ENCODE peak calls at places on chromosomes 5 and 9, in four cellular contexts. A, L, B and V are unnamed samples. For H3K4me1 and H3K9me3, the result is how much of the 10 kb centered on the place peaks cover.

GRCh38 chr5:3266861-3267260 is 328.8 kb upstream of the IRX1 start:
- DNase-seq in B (no peak), A (no peak), L (no peak), V (no peak)

GRCh38 chr9:137298401-137298982 is 3.6 kb downstream of the NRARP start:
- DNase-seq in B (no peak), A (no peak), L (no peak), V (no peak)

GRCh38 chr5:68182534-68182933 is 33.0 kb upstream of the PIK3R1 start:
- DNase-seq in A (no peak), L (no peak), B (no peak), V (no peak)

GRCh38 chr5:41925555-41925946 is 470 bp downstream of the FBXO4 start:
- DNase-seq in B (no peak), L (peak), A (peak), V (peak)

GRCh38 chr5:108074626-108075025 is 307.3 kb downstream of the FBXL17 start:
- DNase-seq in L (no peak), B (no peak), A (peak), V (no peak)

GRCh38 chr5:179427676-179428056 is 82.4 kb upstream of the ADAMTS2 start:
- DNase-seq in B (no peak), L (no peak), A (no peak), V (no peak)

GRCh38 chr5:174464504-174465165 is 259.7 kb upstream of the MSX2 start:
- DNase-seq in B (no peak), A (no peak), L (no peak), V (no peak)

GRCh38 chr5:79486116-79486515 is 27.8 kb downstream of the HOMER1 start:
- DNase-seq in L (no peak), B (no peak), A (no peak), V (no peak)

GRCh38 chr5:179867079-179867465 is 8.5 kb upstream of the MRNIP start:
- DNase-seq in B (no peak), A (no peak), L (no peak), V (no peak)

GRCh38 chr5:100838048-100838473 is 65.0 kb downstream of the ST8SIA4 start:
- DNase-seq in B (no peak), L (no peak), A (no peak), V (no peak)

GRCh38 chr9:16964228-16964627 is 93.8 kb upstream of the BNC2 start:
- DNase-seq in A (no peak), L (no peak), B (no peak), V (no peak)

GRCh38 chr5:150117945-150118560 is 31.7 kb upstream of the CSF1R start:
- DNase-seq in L (no peak), A (no peak), B (no peak), V (no peak)

GRCh38 chr5:44001675-44002380 is 387.4 kb downstream of the FGF10 start:
- DNase-seq in L (no peak), A (peak), B (no peak), V (no peak)
- TF ChIP-seq CHD4 in L (no peak), A (no peak), B (no peak), V (no peak)

GRCh38 chr5:32360906-32361305 is 48.2 kb upstream of the MTMR12 start:
- DNase-seq in L (no peak), B (no peak), A (no peak), V (no peak)
- H3K4me1 ChIP-seq in L (under half), B (under half), A (under half), V (under half)

GRCh38 chr9:101408374-101409078 is 9.9 kb downstream of the ZNF189 start:
- DNase-seq in L (no peak), B (no peak), A (no peak), V (no peak)
- H3K9me3 ChIP-seq in L (half or more), B (under half), A (under half), V (half or more)

GRCh38 chr5:59746261-59746765 is 147.2 kb downstream of the PDE4D start:
- DNase-seq in A (no peak), L (no peak), B (no peak), V (peak)

GRCh38 chr5:59745422-59745863 is 148.1 kb downstream of the PDE4D start:
- DNase-seq in L (no peak), B (no peak), A (no peak), V (peak)

GRCh38 chr5:59741599-59741998 is 151.9 kb downstream of the PDE4D start:
- DNase-seq in B (no peak), L (no peak), A (no peak), V (no peak)

GRCh38 chr5:59749782-59750520 is 143.6 kb downstream of the PDE4D start:
- DNase-seq in L (no peak), B (no peak), A (no peak), V (no peak)

DNA sequence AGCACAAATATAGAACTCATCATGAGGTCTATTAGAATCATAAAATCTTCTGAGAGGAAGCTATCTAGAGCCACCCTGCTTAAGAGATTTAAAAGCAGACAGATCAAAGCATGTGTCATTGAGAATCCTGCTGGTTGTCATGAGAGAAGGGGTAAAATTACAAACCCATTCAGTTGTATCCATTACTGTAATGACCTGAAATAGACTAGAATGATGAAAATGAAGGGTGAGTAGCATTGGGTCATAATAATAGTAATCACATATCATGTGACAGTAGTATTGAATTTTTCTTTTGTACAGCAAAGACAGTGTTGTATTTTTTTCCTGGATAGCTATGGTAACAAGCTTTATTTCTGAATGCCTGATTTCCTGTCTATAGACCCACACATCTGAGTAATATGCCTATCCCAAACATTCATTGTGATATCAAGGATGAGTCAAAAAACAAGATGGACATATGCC is 149.0 kb downstream of the PDE4D start:
- DNase-seq in A (no peak), B (no peak), L (no peak), V (peak)
- TF ChIP-seq CHD4 in A (no peak), B (no peak), L (no peak), V (no peak)